ENCODE peak calls at places on chromosome 1, in four cellular contexts. I, G, B and L are unnamed samples.

GRCh38 chr1:4971666-4972065 is 317.3 kb downstream of the AJAP1 start:
- DNase-seq in I (no peak), G (no peak), B (no peak), L (no peak)

GRCh38 chr1:163922743-163923186 is 601.0 kb downstream of the NUF2 start:
- DNase-seq in I (no peak), G (no peak), B (no peak), L (no peak)

GRCh38 chr1:234272656-234273312 is 100.5 kb upstream of the COA6 start:
- DNase-seq in I (no peak), G (no peak), B (no peak), L (no peak)

GRCh38 chr1:93448292-93448982 is 519 bp downstream of the FNBP1L start:
- DNase-seq in I (peak), G (peak), B (peak), L (peak)

GRCh38 chr1:235567812-235568444 is 63.7 kb upstream of the B3GALNT2 start:
- DNase-seq in I (no peak), G (no peak), B (peak), L (no peak)

GRCh38 chr1:178282949-178283367 is 189.1 kb downstream of the RASAL2 start:
- DNase-seq in I (no peak), G (no peak), B (no peak), L (no peak)

GRCh38 chr1:197663178-197663953 is 111.9 kb downstream of the DENND1B start:
- DNase-seq in I (no peak), G (no peak), B (no peak), L (no peak)

GRCh38 chr1:1895456-1896333 is 4.8 kb upstream of the GNB1 start:
- DNase-seq in I (no peak), G (no peak), B (no peak), L (no peak)

GRCh38 chr1:12472798-12473551 is 145.0 kb downstream of the DHRS3 start:
- DNase-seq in I (no peak), G (no peak), B (peak), L (no peak)

GRCh38 chr1:35557118-35557610 is at the start of gene KIAA0319L:
- DNase-seq in I (peak), G (peak), B (no peak), L (peak)

GRCh38 chr1:161885759-161886158 is 119.6 kb downstream of the ATF6 start:
- DNase-seq in I (no peak), G (no peak), B (no peak), L (no peak)

GRCh38 chr1:57422271-57423134 is 1.4 kb downstream of the DAB1 start:
- DNase-seq in I (no peak), G (peak), B (no peak), L (no peak)

GRCh38 chr1:113452921-113453770 is 62.8 kb downstream of the MAGI3 start:
- DNase-seq in I (no peak), G (no peak), B (peak), L (no peak)

DNA sequence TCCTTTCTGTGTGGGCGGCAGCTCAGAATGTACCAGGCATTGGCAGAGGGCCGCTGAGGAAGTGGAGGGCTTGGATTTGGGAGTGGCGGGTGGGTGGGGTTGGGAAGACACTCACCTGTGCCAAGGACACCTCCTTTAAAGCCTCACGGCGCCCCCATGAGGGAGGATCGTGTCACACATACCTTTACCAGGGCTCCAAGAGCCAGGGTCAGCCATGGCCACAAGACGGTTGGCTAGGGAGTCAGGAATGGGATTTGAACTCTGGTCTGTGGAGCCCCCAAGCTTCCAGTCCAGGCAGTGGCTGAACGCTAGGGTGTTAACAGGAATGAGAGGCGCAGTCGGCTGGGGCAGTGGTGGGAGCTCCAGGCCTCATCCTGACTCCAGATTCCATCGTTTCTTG is 4.6 kb downstream of the NBL1 start:
- DNase-seq in I (no peak), G (no peak), B (peak), L (no peak)
- TF ChIP-seq CTCF in I (peak), G (no peak), B (no peak), L (no peak)

GRCh38 chr1:54488065-54488750 is 59.8 kb upstream of the ACOT11 start:
- DNase-seq in I (peak), G (peak), B (peak), L (peak)
- TF ChIP-seq CTCF in I (peak), G (peak), B (peak), L (no peak)

GRCh38 chr1:165686971-165687433 is 11.4 kb downstream of the ALDH9A1 start:
- DNase-seq in I (no peak), G (no peak), B (no peak), L (no peak)

GRCh38 chr1:165683848-165684485 is 14.4 kb downstream of the ALDH9A1 start:
- DNase-seq in I (no peak), G (no peak), B (no peak), L (no peak)

GRCh38 chr1:165688046-165688445 is 10.3 kb downstream of the ALDH9A1 start:
- DNase-seq in I (no peak), G (no peak), B (no peak), L (peak)

DNA sequence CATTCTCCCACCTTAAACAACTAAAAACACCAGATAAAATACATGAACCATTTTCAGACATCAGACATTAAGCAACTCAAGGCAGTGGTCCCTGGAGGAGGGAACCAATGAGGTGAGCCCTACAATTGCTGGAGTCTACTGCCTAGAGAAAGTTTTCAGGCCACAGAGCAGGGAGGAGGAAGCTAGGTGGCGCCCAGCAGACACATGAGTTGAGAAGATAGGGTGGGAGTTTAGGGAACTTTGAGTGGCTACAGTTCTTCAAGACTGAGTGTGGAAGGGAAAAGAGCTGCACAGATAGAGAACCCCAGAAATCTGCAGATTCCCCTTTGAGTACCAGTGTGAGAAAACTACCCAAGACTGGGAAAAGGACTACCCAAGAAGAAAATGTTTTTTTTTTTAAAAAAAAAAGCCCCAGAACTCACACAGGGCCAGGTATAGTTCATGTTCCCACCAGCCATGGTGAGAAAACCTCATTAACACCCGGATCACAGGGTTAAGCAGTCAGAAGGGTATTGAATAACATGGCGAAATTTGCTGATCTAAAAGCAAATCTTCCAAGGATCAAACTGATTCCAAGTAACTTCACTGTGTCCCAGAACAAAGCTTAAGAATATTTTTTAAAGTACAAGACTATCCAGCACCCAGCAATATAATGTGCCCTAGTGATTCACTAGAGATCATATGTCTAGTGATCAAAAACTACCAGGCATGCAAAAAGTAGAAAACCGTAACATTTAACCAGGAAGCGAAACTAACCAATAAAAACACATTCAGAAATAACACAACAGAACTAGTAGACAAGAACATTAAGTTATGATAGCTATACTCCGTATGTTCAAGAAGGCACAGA is 12.0 kb downstream of the ALDH9A1 start:
- DNase-seq in I (no peak), G (no peak), B (peak), L (no peak)
- TF ChIP-seq CTCF in I (peak), G (no peak), B (no peak), L (no peak)

GRCh38 chr1:172095831-172096230 is 254.5 kb downstream of the DNM3 start:
- DNase-seq in I (no peak), G (no peak), B (no peak), L (no peak)

GRCh38 chr1:172090511-172090817 is 249.2 kb downstream of the DNM3 start:
- DNase-seq in I (no peak), G (no peak), B (no peak), L (no peak)

GRCh38 chr1:172085372-172085771 is 244.1 kb downstream of the DNM3 start:
- DNase-seq in I (no peak), G (no peak), B (no peak), L (no peak)

GRCh38 chr1:172086137-172086536 is 244.8 kb downstream of the DNM3 start:
- DNase-seq in I (no peak), G (no peak), B (no peak), L (no peak)

GRCh38 chr1:172089768-172090510 is 248.6 kb downstream of the DNM3 start:
- DNase-seq in I (peak), G (no peak), B (peak), L (peak)
- TF ChIP-seq CTCF in I (peak), G (peak), B (peak), L (peak)

GRCh38 chr1:150235852-150236613 is at the start of gene ANP32E:
- DNase-seq in I (peak), G (peak), B (peak), L (peak)
- TF ChIP-seq CTCF in I (peak), G (peak), B (no peak), L (peak)